ENCODE peak calls at places on chromosomes 12 and 14, in nine cellular contexts. H, B, X, S, W, M, L, C and N are unnamed samples.

GRCh38 chr12:107200394-107200793 is 107.0 kb upstream of the CRY1 start:
- DNase-seq in S (no peak), X (no peak), C (peak; percentile 87), M (no peak), W (no peak), H (no peak), L (no peak), B (no peak), N (no peak)

GRCh38 chr12:47768323-47768811 is 4.7 kb upstream of the SLC48A1 start:
- DNase-seq in M (no peak), S (no peak), C (peak; percentile 25), L (no peak), H (no peak), B (no peak), W (peak; percentile 59), X (no peak), N (no peak)

GRCh38 chr14:61516957-61517356 is 178.4 kb upstream of the HIF1A start:
- DNase-seq in H (no peak), C (no peak), S (no peak), W (peak; percentile 46), M (no peak), X (no peak), L (no peak), B (no peak), N (no peak)

GRCh38 chr14:38079268-38079667 is 128.4 kb upstream of the SSTR1 start:
- DNase-seq in X (no peak), B (no peak), H (no peak), W (no peak), M (no peak), C (peak; percentile 43), L (no peak), S (no peak), N (no peak)

GRCh38 chr14:87044807-87045206 is 948.2 kb downstream of the GALC start:
- DNase-seq in B (no peak), L (no peak), M (no peak), X (no peak), W (no peak), C (no peak), S (no peak), H (no peak), N (no peak)

GRCh38 chr12:49131973-49132461 is 822 bp upstream of the TUBA1B start:
- DNase-seq in H (no peak), S (no peak), M (no peak), W (peak; percentile 74), X (no peak), L (no peak), C (peak; percentile 50), B (no peak), N (no peak)

GRCh38 chr12:93813972-93814821 is 137.0 kb downstream of the CRADD start:
- DNase-seq in X (no peak), H (peak; percentile 87), L (peak; percentile 91), W (peak; percentile 88), M (no peak), S (peak; percentile 79), C (peak; percentile 94), B (peak; percentile 79), N (peak; percentile 66)

GRCh38 chr12:95709152-95709551 is 81.4 kb downstream of the NTN4 start:
- DNase-seq in C (no peak), S (no peak), M (no peak), W (no peak), L (no peak), H (no peak), X (no peak), B (no peak), N (no peak)

GRCh38 chr12:62914443-62914909 is 20.5 kb downstream of the PPM1H start:
- DNase-seq in W (no peak), H (no peak), S (no peak), C (no peak), M (no peak), B (no peak), X (no peak), L (no peak), N (no peak)

GRCh38 chr12:40986031-40986430 is 202.1 kb upstream of the PDZRN4 start:
- DNase-seq in X (no peak), C (no peak), H (no peak), W (no peak), S (no peak), L (no peak), B (no peak), M (no peak), N (no peak)

GRCh38 chr12:131060011-131060703 is 106.5 kb downstream of the ADGRD1 start:
- DNase-seq in W (no peak), S (peak; percentile 49), B (no peak), L (peak; percentile 7), H (peak; percentile 54), X (no peak), M (no peak), C (no peak), N (peak; percentile 15)

GRCh38 chr14:75720828-75721227 is 59.8 kb downstream of the TTLL5 start:
- DNase-seq in C (no peak), H (peak; percentile 77), L (peak; percentile 85), X (no peak), B (no peak), W (peak; percentile 17), M (no peak), S (peak; percentile 84), N (peak; percentile 87)

GRCh38 chr12:18644564-18644963 is 93.2 kb downstream of the PLCZ1 start:
- DNase-seq in S (no peak), B (no peak), C (no peak), W (no peak), L (no peak), X (no peak), M (no peak), H (no peak), N (no peak)

GRCh38 chr12:109763201-109763841 is 49.7 kb downstream of the FAM222A start:
- DNase-seq in W (no peak), X (no peak), S (peak; percentile 9), M (peak; percentile 22), C (peak; percentile 58), B (no peak), H (peak; percentile 30), L (no peak), N (peak; percentile 30)

GRCh38 chr12:68119724-68120211 is 39.8 kb downstream of the IFNG start:
- DNase-seq in H (no peak), M (no peak), S (no peak), B (no peak), C (no peak), L (no peak), W (no peak), X (no peak), N (no peak)

GRCh38 chr12:122880668-122881067 is 15.3 kb downstream of the VPS37B start:
- DNase-seq in H (no peak), M (no peak), C (peak; percentile 51), X (no peak), B (no peak), L (peak; percentile 79), S (peak; percentile 73), W (peak; percentile 77), N (no peak)

GRCh38 chr14:88323520-88324199 is 591 bp upstream of the KCNK10 start:
- DNase-seq in X (no peak), M (no peak), C (peak; percentile 1), L (peak; percentile 21), B (no peak), S (no peak), W (peak; percentile 83), H (peak; percentile 72), N (no peak)

GRCh38 chr14:89455412-89455811 is 38.4 kb upstream of the FOXN3 start:
- DNase-seq in L (peak; percentile 65), C (no peak), H (no peak), W (no peak), M (peak; percentile 74), S (no peak), X (no peak), B (no peak), N (peak; percentile 79)

GRCh38 chr12:79615596-79616560 is 74.9 kb downstream of the PAWR start:
- DNase-seq in S (no peak), H (no peak), C (no peak), L (no peak), W (no peak), B (no peak), M (no peak), X (no peak), N (no peak)

GRCh38 chr12:65611396-65611795 is 212.9 kb upstream of the HMGA2 start:
- DNase-seq in L (no peak), B (no peak), W (no peak), S (no peak), M (no peak), C (no peak), H (no peak), X (no peak), N (no peak)
- H3K4me1 ChIP-seq in L (no peaks in the 10 kb centered on the region), B (no peaks in the 10 kb centered on the region), W (peaks cover 84% of the 10 kb centered on the region), S (no peaks in the 10 kb centered on the region), M (no peaks in the 10 kb centered on the region), C (peaks cover 23% of the 10 kb centered on the region), H (no peaks in the 10 kb centered on the region), X (no peaks in the 10 kb centered on the region), N (no peaks in the 10 kb centered on the region)

DNA sequence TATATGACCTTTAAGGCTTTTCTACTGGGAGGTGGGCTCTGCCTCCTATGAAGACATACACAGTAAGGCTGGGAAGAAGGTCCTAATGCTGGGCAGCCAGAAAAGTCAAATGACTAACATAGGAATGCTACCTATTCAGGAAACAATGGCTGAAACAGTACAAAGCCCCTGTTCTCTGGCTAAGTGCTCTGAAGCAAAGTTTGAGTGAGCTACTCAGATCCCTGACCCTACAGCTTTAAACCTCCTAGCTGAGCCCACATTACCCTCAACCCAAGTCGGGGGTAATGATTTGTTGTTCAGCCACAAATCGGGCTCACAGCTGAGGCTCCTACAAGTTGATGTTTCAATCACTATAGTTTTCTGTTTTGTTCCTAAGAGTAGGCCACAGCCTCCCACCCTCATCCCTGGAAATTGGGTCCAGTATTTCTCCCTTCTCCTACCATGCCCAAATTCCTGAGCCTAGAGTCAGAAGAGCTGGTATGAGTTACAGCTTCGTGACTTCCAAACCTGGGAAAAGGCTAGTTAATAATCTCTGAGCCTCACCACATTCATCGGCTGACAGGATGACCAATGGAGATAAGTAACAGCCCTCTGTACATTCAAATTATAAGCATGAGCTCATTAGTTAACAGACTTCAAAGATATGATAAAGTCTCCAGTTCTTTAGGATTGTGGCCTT is 46.5 kb downstream of the BTBD7 start:
- DNase-seq in C (peak; percentile 14), M (no peak), W (no peak), S (no peak), L (no peak), X (no peak), H (no peak), B (no peak), N (no peak)
- H3K27ac ChIP-seq in C (no peak overlapping the region), M (no peak overlapping the region), W (peak overlapping the region; percentile 84), S (no peak overlapping the region), L (no peak overlapping the region), X (no peak overlapping the region), H (no peak overlapping the region), B (no peak overlapping the region), N (no peak overlapping the region)

GRCh38 chr12:4279120-4279690 is 5.6 kb downstream of the CCND2 start:
- DNase-seq in L (no peak), X (no peak), H (no peak), W (no peak), C (no peak), S (no peak), B (no peak), M (peak; percentile 59), N (no peak)
- H3K4me1 ChIP-seq in L (peaks cover 33% of the 10 kb centered on the region), X (peaks cover 8% of the 10 kb centered on the region), H (no peaks in the 10 kb centered on the region), W (no peaks in the 10 kb centered on the region), C (no peaks in the 10 kb centered on the region), S (no peaks in the 10 kb centered on the region), B (peaks cover 8% of the 10 kb centered on the region), M (peaks cover 10% of the 10 kb centered on the region), N (peaks cover 24% of the 10 kb centered on the region)

DNA sequence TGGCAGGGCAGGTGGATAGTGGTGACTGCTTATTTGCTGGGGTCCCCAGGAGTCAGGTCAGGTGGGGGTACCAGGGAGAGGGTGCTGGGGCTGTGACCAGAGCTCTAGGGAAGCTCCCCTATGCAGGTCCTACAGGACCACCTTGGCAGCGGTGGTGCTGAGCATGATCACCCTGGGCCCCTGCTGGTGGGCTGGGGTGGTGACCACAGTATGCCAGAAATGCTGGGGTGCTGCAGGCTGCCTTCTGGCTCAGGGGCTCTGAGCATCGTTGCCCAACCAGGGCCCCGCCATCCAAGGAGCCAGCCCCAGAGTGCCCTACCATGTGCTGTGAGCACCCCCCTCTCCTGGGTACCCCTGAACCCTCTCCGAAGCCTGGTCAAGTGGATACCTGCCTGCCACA is 17.5 kb upstream of the NUDT14 start:
- DNase-seq in C (no peak), M (no peak), W (no peak), X (no peak), B (no peak), H (no peak), L (no peak), S (no peak), N (no peak)
- H3K27ac ChIP-seq in C (no peak overlapping the region), M (no peak overlapping the region), W (no peak overlapping the region), X (peak overlapping the region; percentile 80), B (peak overlapping the region; percentile 67), H (no peak overlapping the region), L (no peak overlapping the region), S (no peak overlapping the region), N (no peak overlapping the region)